ENCODE peak calls at places on chromosomes 11 and 22, in ten cellular contexts. Z, F, V, M, Q, S, N, U, Y and J are unnamed samples.

GRCh38 chr11:123185326-123185725 is 9.7 kb downstream of the CLMP start:
- DNase-seq in Z (no peak), F (no peak), V (no peak), M (no peak), Q (no peak), S (no peak), N (no peak), U (no peak), Y (no peak), J (no peak)

GRCh38 chr11:63998558-63999348 is 12.5 kb downstream of the OTUB1 start:
- DNase-seq in Z (no peak), F (no peak), V (no peak), M (no peak), Q (no peak), S (peak), N (no peak), U (no peak), Y (no peak), J (no peak)

GRCh38 chr22:37744589-37744988 is 47.7 kb downstream of the TRIOBP start:
- DNase-seq in Z (no peak), F (no peak), V (no peak), M (no peak), Q (no peak), S (no peak), N (no peak), U (no peak), Y (no peak), J (no peak)

GRCh38 chr22:38414009-38414395 is 41.0 kb downstream of the KCNJ4 start:
- DNase-seq in Z (no peak), F (no peak), V (no peak), M (no peak), Q (no peak), S (no peak), N (no peak), U (no peak), Y (no peak), J (no peak)

GRCh38 chr11:31325162-31325561 is 44.4 kb downstream of the DCDC1 start:
- DNase-seq in Z (no peak), F (no peak), V (no peak), M (no peak), Q (peak), S (peak), N (no peak), U (peak), Y (no peak), J (no peak)

GRCh38 chr22:22593964-22594656 is 35.0 kb upstream of the PRAME start:
- DNase-seq in Z (no peak), F (peak), V (peak), M (peak), Q (peak), S (peak), N (peak), U (peak), Y (no peak), J (peak)

GRCh38 chr22:17888439-17888838 is 114.2 kb upstream of the BID start:
- DNase-seq in Z (no peak), F (no peak), V (no peak), M (no peak), Q (no peak), S (no peak), N (no peak), U (no peak), Y (no peak), J (no peak)

GRCh38 chr11:75223954-75224643 is 16.5 kb upstream of the TPBGL start:
- DNase-seq in Z (no peak), F (no peak), V (no peak), M (no peak), Q (peak), S (peak), N (no peak), U (no peak), Y (no peak), J (no peak)

GRCh38 chr11:46984987-46985386 is 48.4 kb downstream of the CSTPP1 start:
- DNase-seq in Z (no peak), F (no peak), V (no peak), M (no peak), Q (peak), S (no peak), N (no peak), U (peak), Y (no peak), J (no peak)

GRCh38 chr11:130020323-130020722 is 17.7 kb upstream of the PRDM10 start:
- DNase-seq in Z (no peak), F (no peak), V (no peak), M (no peak), Q (peak), S (no peak), N (no peak), U (peak), Y (no peak), J (no peak)

GRCh38 chr11:86627776-86628455 is 44.5 kb downstream of the ME3 start:
- DNase-seq in Z (no peak), F (no peak), V (no peak), M (no peak), Q (no peak), S (no peak), N (no peak), U (peak), Y (no peak), J (no peak)

GRCh38 chr22:24555496-24556253 is at the start of gene SNRPD3:
- DNase-seq in Z (peak), F (peak), V (peak), M (peak), Q (peak), S (peak), N (peak), U (peak), Y (peak), J (peak)

GRCh38 chr22:49586244-49586748 is 241.4 kb downstream of the BRD1 start:
- DNase-seq in Z (no peak), F (no peak), V (no peak), M (no peak), Q (no peak), S (no peak), N (peak), U (no peak), Y (no peak), J (no peak)

GRCh38 chr11:102761646-102762238 is 18.7 kb downstream of the MMP10 start:
- DNase-seq in Z (no peak), F (no peak), V (no peak), M (no peak), Q (peak), S (no peak), N (no peak), U (peak), Y (no peak), J (peak)

GRCh38 chr11:14924291-14924690 is 32.3 kb upstream of the CYP2R1 start:
- DNase-seq in Z (no peak), F (no peak), V (no peak), M (no peak), Q (no peak), S (no peak), N (no peak), U (no peak), Y (no peak), J (no peak)

GRCh38 chr11:66238786-66239413 is 29.5 kb upstream of the RAB1B start:
- DNase-seq in Z (no peak), F (no peak), V (no peak), M (no peak), Q (no peak), S (no peak), N (no peak), U (no peak), Y (no peak), J (no peak)

GRCh38 chr11:2578006-2578933 is 121.5 kb downstream of the KCNQ1OT1 start:
- DNase-seq in Z (no peak), F (no peak), V (no peak), M (no peak), Q (no peak), S (no peak), N (no peak), U (no peak), Y (no peak), J (no peak)

GRCh38 chr11:98061858-98062257 is 958.9 kb upstream of the CNTN5 start:
- DNase-seq in Z (no peak), F (no peak), V (no peak), M (no peak), Q (no peak), S (no peak), N (no peak), U (no peak), Y (no peak), J (no peak)

GRCh38 chr11:104772806-104773241 is 125.4 kb downstream of the CASP12 start:
- DNase-seq in Z (no peak), F (no peak), V (no peak), M (no peak), Q (peak), S (peak), N (no peak), U (peak), Y (no peak), J (peak)

GRCh38 chr11:85088286-85088685 is 538.9 kb downstream of the DLG2 start:
- DNase-seq in Z (no peak), F (no peak), V (no peak), M (no peak), Q (peak), S (peak), N (no peak), U (no peak), Y (no peak), J (no peak)

GRCh38 chr11:67160045-67160444 is 41.0 kb downstream of the KDM2A start:
- DNase-seq in Z (no peak), F (no peak), V (no peak), M (no peak), Q (no peak), S (no peak), N (no peak), U (no peak), Y (no peak), J (no peak)

GRCh38 chr22:48404801-48405447 is 1422.7 kb downstream of the BRD1 start:
- DNase-seq in Z (no peak), F (no peak), V (no peak), M (no peak), Q (no peak), S (no peak), N (no peak), U (no peak), Y (no peak), J (peak)

GRCh38 chr11:121467965-121468364 is 15.2 kb upstream of the SORL1-AS1 start:
- DNase-seq in Z (peak), F (no peak), V (peak), M (peak), Q (no peak), S (peak), N (no peak), U (no peak), Y (no peak), J (no peak)

GRCh38 chr11:47980907-47981621 is 705 bp downstream of the PTPRJ start:
- DNase-seq in Z (no peak), F (peak), V (no peak), M (peak), Q (peak), S (peak), N (no peak), U (peak), Y (no peak), J (peak)

GRCh38 chr11:27174672-27175210 is 134.1 kb downstream of the BBOX1 start:
- DNase-seq in Z (no peak), F (no peak), V (no peak), M (no peak), Q (no peak), S (peak), N (no peak), U (no peak), Y (no peak), J (no peak)